ENCODE peak calls at places on chromosome 3, in five cellular contexts. N is HepG2, A is A549, H is testis, U is endothelial cell of umbilical vein. R is an unnamed sample. For H3K4me1, the result is how much of the 10 kb centered on the place peaks cover.

GRCh38 chr3:4582634-4583033 is 89.5 kb downstream of the ITPR1 start:
- DNase-seq in U (no peak), A (no peak), N (no peak), H (no peak), R (no peak)

GRCh38 chr3:194573680-194574437 is 59.4 kb downstream of the TMEM44 start:
- DNase-seq in H (peak), U (peak), A (peak), N (peak), R (no peak)

GRCh38 chr3:192915306-192915705 is 2.4 kb downstream of the MB21D2 start:
- DNase-seq in A (peak), U (peak), H (peak), N (peak), R (no peak)

GRCh38 chr3:103494512-103494911 is 1059.7 kb downstream of the ZPLD1 start:
- DNase-seq in N (no peak), H (no peak), U (no peak), A (no peak), R (no peak)

GRCh38 chr3:49903451-49904424 is at the start of gene MST1R:
- DNase-seq in A (peak), N (peak), H (peak), U (peak), R (peak)

GRCh38 chr3:139120336-139120971 is 75.8 kb upstream of the PRR23C start:
- DNase-seq in H (no peak), A (peak), N (no peak), U (no peak), R (no peak)

GRCh38 chr3:37944243-37944955 is 46.2 kb upstream of the VILL start:
- DNase-seq in U (peak), N (no peak), A (no peak), H (no peak), R (no peak)

GRCh38 chr3:177804646-177805045 is 607.4 kb upstream of the TBL1XR1 start:
- DNase-seq in U (no peak), N (no peak), A (no peak), H (no peak), R (no peak)

GRCh38 chr3:193819117-193819978 is 226.3 kb downstream of the OPA1 start:
- DNase-seq in U (no peak), H (no peak), N (no peak), A (no peak), R (no peak)

GRCh38 chr3:195032955-195033354 is 238.0 kb downstream of the XXYLT1 start:
- DNase-seq in H (no peak), A (no peak), N (no peak), U (no peak), R (peak)

GRCh38 chr3:136624894-136625815 is 127.0 kb downstream of the STAG1 start:
- DNase-seq in A (peak), N (peak), U (no peak), H (no peak), R (no peak)

GRCh38 chr3:177473184-177473583 is 275.9 kb upstream of the TBL1XR1 start:
- DNase-seq in U (no peak), A (no peak), H (no peak), N (no peak), R (no peak)

GRCh38 chr3:64995857-64996564 is 308.2 kb upstream of the ADAMTS9 start:
- DNase-seq in H (no peak), A (no peak), U (peak), N (peak), R (no peak)

GRCh38 chr3:133274477-133274876 is 125.4 kb upstream of the BFSP2 start:
- DNase-seq in N (no peak), H (no peak), A (no peak), U (no peak), R (no peak)

GRCh38 chr3:90033242-90033641 is 925.8 kb downstream of the EPHA3 start:
- DNase-seq in A (no peak), U (no peak), H (no peak), N (no peak), R (no peak)

GRCh38 chr3:33313331-33313730 is 36.1 kb downstream of the FBXL2 start:
- DNase-seq in H (no peak), A (peak), U (no peak), N (no peak), R (no peak)

GRCh38 chr3:171028025-171028778 is 1.7 kb upstream of the SLC2A2 start:
- DNase-seq in U (peak), H (peak), N (peak), A (no peak), R (peak)

GRCh38 chr3:115659861-115660260 is 36.6 kb downstream of the GAP43 start:
- DNase-seq in H (no peak), U (no peak), A (no peak), N (no peak), R (no peak)

GRCh38 chr3:3089017-3089416 is 21.2 kb downstream of the IL5RA start:
- DNase-seq in U (no peak), A (no peak), H (no peak), N (no peak), R (no peak)

GRCh38 chr3:59796486-59796885 is 746.7 kb upstream of the CFAP20DC start:
- DNase-seq in H (no peak), A (no peak), U (no peak), N (no peak), R (no peak)

GRCh38 chr3:54572197-54572895 is 355.5 kb downstream of the LRTM1 start:
- DNase-seq in H (no peak), A (no peak), U (no peak), N (no peak), R (no peak)

GRCh38 chr3:197953881-197954280 is 3.9 kb downstream of the RPL35A start:
- DNase-seq in U (peak), H (no peak), N (no peak), A (no peak), R (no peak)

GRCh38 chr3:186192823-186193222 is 83.9 kb upstream of the ETV5 start:
- DNase-seq in U (no peak), H (no peak), A (no peak), N (no peak), R (no peak)

GRCh38 chr3:10753964-10754363 is 62.1 kb upstream of the SLC6A11 start:
- DNase-seq in H (peak), A (no peak), U (peak), N (peak), R (no peak)

GRCh38 chr3:160928183-160928718 is 172.2 kb downstream of the PPM1L start:
- DNase-seq in N (no peak), H (no peak), U (no peak), A (peak), R (no peak)

GRCh38 chr3:147924755-147925154 is 515.6 kb downstream of the ZIC1 start:
- DNase-seq in U (no peak), H (no peak), N (no peak), A (no peak), R (no peak)

GRCh38 chr3:101244212-101244575 is 76.2 kb downstream of the IMPG2 start:
- DNase-seq in A (no peak), H (no peak), U (no peak), N (no peak), R (no peak)

GRCh38 chr3:120555661-120556509 is 40.3 kb upstream of the NDUFB4 start:
- DNase-seq in H (peak), A (no peak), N (no peak), U (no peak), R (no peak)

GRCh38 chr3:195467641-195468390 is 25.0 kb upstream of the ACAP2 start:
- DNase-seq in A (no peak), N (no peak), H (no peak), U (no peak), R (no peak)

DNA sequence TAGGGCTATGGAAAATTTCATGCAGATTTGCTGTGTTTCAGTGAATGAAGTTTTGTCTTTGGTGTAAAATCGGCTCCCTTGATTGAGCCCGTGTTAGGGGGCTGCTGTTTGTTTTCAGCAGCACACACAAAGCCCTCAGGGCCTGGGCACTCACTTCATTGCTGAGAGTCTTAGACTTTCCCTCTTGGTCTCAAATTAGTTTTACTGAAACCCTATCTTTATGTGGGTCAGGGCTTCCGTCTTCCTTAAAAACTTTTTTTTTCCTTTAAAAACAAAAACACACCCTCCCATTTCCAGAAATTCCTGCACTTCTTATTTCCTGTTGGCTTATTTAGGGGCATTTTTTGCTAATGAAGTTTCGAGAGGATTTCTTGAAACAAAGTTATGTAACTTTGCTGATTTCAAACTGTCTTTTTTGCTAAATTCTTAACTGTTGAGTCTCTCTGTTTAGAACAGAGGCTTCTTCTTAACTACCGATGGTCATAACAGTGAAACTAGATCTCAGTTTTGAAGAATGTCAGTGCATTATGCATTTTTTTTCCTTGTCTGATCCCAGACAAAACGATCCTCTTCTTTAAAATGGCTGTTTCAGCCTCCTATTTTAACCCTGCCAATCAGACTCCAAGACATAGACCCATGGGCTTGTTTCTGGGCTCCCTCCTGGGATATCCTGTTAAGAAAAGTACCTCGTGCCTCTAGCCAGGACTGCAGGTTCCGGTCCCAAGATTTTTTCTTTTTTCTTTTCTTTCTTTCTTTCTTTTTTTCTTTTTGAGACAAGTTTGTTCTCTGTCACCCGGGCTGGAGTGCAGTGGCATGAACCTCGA is 23.3 kb downstream of the ANAPC13 start:
- DNase-seq in N (no peak), A (no peak), H (no peak), U (peak), R (no peak)
- H3K27ac ChIP-seq in N (no peak), A (no peak), H (peak), U (no peak), R (peak)

GRCh38 chr3:47409284-47409683 is 28.5 kb downstream of the PTPN23 start:
- DNase-seq in H (no peak), U (no peak), N (no peak), A (no peak), R (no peak)
- H3K4me3 ChIP-seq in H (no peak), U (no peak), N (no peak), A (no peak), R (no peak)

GRCh38 chr3:26590919-26591318 is 31.7 kb upstream of the LRRC3B start:
- DNase-seq in N (no peak), A (no peak), H (no peak), U (no peak), R (no peak)

GRCh38 chr3:26596325-26596724 is 26.2 kb upstream of the LRRC3B start:
- DNase-seq in U (no peak), A (no peak), N (no peak), H (no peak), R (no peak)
- H3K4me1 ChIP-seq in U (under half), A (under half), N (under half), H (under half), R (under half)

DNA sequence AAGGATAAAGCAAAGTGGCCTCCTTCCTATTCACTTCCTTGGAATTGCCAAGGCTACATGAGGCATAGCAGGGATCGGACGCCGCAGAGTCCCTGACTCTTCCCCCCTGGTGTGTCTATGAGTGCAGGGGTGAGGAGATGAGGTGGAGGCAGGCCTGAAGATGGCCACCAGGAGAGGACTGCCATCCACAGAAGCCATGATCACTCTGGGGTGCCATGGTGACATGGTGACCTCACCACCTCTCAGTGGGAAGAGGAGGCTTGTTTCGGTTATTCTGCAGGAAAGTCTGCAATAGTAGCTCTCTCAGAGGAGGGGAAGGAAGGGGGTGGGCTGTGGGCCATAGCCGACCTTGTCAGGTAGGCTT is 57.0 kb upstream of the LIMD1 start:
- DNase-seq in N (no peak), H (no peak), A (no peak), U (no peak), R (no peak)
- H3K27ac ChIP-seq in N (no peak), H (peak), A (no peak), U (no peak), R (no peak)

GRCh38 chr3:11847607-11848006 is 922 bp upstream of the TAMM41 start:
- DNase-seq in A (no peak), U (no peak), H (no peak), N (peak), R (no peak)
- H3K4me3 ChIP-seq in A (no peak), U (no peak), H (no peak), N (peak), R (no peak)

GRCh38 chr3:149581681-149582349 is 76.0 kb downstream of the WWTR1 start:
- DNase-seq in A (peak), N (no peak), U (peak), H (peak), R (no peak)
- H3K4me1 ChIP-seq in A (half or more), N (under half), U (half or more), H (under half), R (under half)

R was measured in left lung.